ENCODE peak calls at places on chromosomes 6 and 20, in six cellular contexts. W is NB4, D is K562, L is OCI-LY7, N is endothelial cell, A is astrocyte of the spinal cord. T is an unnamed sample.

GRCh38 chr6:30446259-30446658 is 43.0 kb upstream of the HLA-E start:
- DNase-seq in W (no peak), D (no peak), L (no peak), N (no peak), A (no peak), T (no peak)

GRCh38 chr6:324729-325125 is 32.4 kb downstream of the DUSP22 start:
- DNase-seq in W (no peak), D (no peak), L (no peak), N (no peak), A (no peak), T (no peak)

GRCh38 chr6:118565317-118565960 is 17.3 kb downstream of the PLN start:
- DNase-seq in W (peak), D (peak), L (peak), N (no peak), A (no peak), T (no peak)

GRCh38 chr6:104413767-104414166 is 446.0 kb downstream of the HACE1 start:
- DNase-seq in W (peak), D (peak), L (no peak), N (no peak), A (no peak), T (no peak)

GRCh38 chr6:54920628-54921027 is 74.1 kb downstream of the FAM83B start:
- DNase-seq in W (no peak), D (no peak), L (no peak), N (no peak), A (no peak), T (no peak)

GRCh38 chr6:170149681-170150589 is 140.9 kb downstream of the DLL1 start:
- DNase-seq in W (no peak), D (no peak), L (no peak), N (no peak), A (no peak), T (no peak)

GRCh38 chr6:128465368-128466343 is 54.7 kb downstream of the PTPRK start:
- DNase-seq in W (no peak), D (no peak), L (no peak), N (no peak), A (no peak), T (no peak)

GRCh38 chr6:144989319-144990099 is 704.4 kb downstream of the UTRN start:
- DNase-seq in W (no peak), D (no peak), L (no peak), N (no peak), A (no peak), T (no peak)

GRCh38 chr6:88586371-88587157 is 376.9 kb downstream of the RNGTT start:
- DNase-seq in W (peak), D (no peak), L (no peak), N (no peak), A (no peak), T (no peak)

GRCh38 chr6:169344651-169345050 is 91.0 kb upstream of the THBS2 start:
- DNase-seq in W (no peak), D (no peak), L (no peak), N (no peak), A (peak), T (no peak)

GRCh38 chr20:50587291-50587961 is 77.2 kb downstream of the PTPN1 start:
- DNase-seq in W (no peak), D (no peak), L (no peak), N (no peak), A (no peak), T (no peak)

GRCh38 chr6:1901556-1901955 is 291.8 kb downstream of the FOXC1 start:
- DNase-seq in W (no peak), D (no peak), L (no peak), N (no peak), A (peak), T (no peak)

GRCh38 chr20:39188264-39188765 is 226.2 kb downstream of the DHX35 start:
- DNase-seq in W (no peak), D (no peak), L (no peak), N (no peak), A (no peak), T (no peak)

GRCh38 chr20:8126979-8127378 is 5.1 kb upstream of the PLCB1 start:
- DNase-seq in W (no peak), D (no peak), L (no peak), N (no peak), A (no peak), T (no peak)
- TF ChIP-seq CTCF in W (no peak), D (no peak), L (no peak), N (no peak), A (no peak), T (no peak)

GRCh38 chr6:63923139-63923739 is 287.6 kb downstream of the PHF3 start:
- DNase-seq in W (peak), D (peak), L (peak), N (no peak), A (peak), T (no peak)
- TF ChIP-seq CTCF in W (peak), D (peak), L (peak), N (peak), A (peak), T (peak)

GRCh38 chr20:15362849-15363248 is 1025.4 kb upstream of the FLRT3 start:
- DNase-seq in W (no peak), D (no peak), L (no peak), N (no peak), A (no peak), T (no peak)
- TF ChIP-seq CTCF in W (no peak), D (no peak), L (no peak), N (no peak), A (no peak), T (no peak)

GRCh38 chr20:35664544-35665206 is at the start of the genes CPNE1 and RBM12:
- DNase-seq in W (peak), D (peak), L (peak), N (peak), A (peak), T (peak)
- TF ChIP-seq CTCF in W (no peak), D (no peak), L (no peak), N (no peak), A (no peak), T (no peak)

DNA sequence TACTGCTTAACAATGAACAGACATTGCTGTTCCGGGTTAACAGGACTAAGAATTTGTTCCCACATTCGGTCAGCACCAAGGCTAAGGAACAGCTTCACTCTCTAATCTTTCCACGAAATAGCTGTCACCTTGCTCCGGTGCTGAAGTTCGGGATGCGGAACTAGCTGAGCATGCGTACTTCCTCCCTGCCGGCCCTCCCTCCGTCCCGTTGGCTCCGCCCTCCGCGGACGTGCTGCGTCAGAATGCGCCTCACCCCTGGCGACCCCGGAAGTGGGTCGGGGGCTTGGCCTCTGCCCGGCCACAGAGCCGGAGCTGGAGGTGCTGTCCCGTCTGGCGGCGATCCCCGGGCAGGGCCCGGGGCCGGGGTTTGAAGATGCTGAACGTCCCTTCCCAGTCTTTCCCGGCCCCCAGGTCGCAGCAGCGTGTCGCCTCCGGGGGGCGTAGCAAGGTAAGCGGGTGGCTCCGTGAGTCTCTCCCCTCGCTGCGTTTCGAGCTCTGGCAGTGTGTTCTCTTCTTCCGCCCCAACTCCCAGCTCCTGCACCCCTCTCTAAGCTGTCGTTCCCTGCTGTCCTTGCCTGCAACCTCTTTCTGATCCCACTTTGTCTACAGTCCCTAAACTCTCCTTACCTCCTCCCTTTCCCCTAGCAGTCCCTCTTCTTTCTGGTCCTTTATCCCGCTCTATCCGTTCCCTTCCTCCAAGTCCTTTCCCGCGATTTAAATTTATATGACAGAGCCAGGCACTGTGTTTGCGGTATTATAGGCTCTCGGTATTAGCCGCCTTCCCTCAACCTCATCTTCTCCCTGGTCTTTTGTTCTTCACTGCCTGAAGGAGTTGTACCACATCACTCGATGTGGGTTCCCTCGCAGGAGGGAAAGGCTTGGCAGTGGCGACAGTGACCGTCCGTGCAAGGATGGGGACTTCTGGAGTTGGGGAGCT is at the start of gene CYB5R4:
- DNase-seq in W (peak), D (peak), L (peak), N (peak), A (peak), T (peak)
- TF ChIP-seq CTCF in W (peak), D (peak), L (peak), N (no peak), A (peak), T (peak)

DNA sequence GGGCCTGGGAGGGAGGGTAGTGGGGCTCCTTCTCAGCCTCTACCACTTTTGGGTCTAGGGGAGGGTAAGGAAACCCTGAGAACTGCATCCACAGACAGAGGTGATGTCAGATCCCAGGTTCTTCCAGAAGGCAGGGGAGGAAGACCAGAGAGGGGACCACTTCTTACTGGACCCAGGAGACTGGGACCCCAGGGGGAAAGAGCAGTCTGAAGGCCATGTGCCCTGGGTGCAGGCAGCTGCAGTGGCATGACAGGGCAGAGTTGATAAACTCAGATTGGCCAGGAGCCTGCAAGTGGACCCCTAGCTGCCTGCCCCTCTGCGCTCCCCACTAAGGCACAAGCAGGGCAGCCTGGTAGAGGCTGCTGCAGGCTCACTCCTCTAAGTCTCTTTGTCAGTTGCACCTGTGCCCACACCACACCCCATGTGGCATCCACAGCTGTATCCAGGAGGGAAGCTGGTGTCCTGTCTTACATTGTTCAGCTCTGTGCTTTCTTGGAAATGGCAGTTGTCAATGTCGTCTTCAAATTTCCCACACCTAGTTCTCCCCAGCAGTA is 2.7 kb downstream of the CST9L start:
- DNase-seq in W (no peak), D (no peak), L (no peak), N (no peak), A (no peak), T (no peak)
- TF ChIP-seq CTCF in W (no peak), D (no peak), L (no peak), N (no peak), A (no peak), T (no peak)

GRCh38 chr6:150876598-150876997 is 11.1 kb downstream of the MTHFD1L start:
- DNase-seq in W (no peak), D (no peak), L (no peak), N (no peak), A (peak), T (no peak)
- TF ChIP-seq CTCF in W (no peak), D (no peak), L (no peak), N (no peak), A (no peak), T (no peak)

GRCh38 chr6:113594726-113595125 is 262.4 kb upstream of the MARCKS start:
- DNase-seq in W (no peak), D (no peak), L (peak), N (no peak), A (no peak), T (no peak)
- TF ChIP-seq CTCF in W (no peak), D (no peak), L (no peak), N (no peak), A (no peak), T (no peak)

T was measured in neural crest cell.